ENCODE peak calls at places on chromosome 11, in seven cellular contexts. V is GM23248, H is EH, O is NCI-H510A treated with DMSO at 0.1 percent for 48 hours, X is lower lobe of right lung, U is iris pigment epithelial cell, T is LHCN-M2. W is an unnamed sample.

GRCh38 chr11:17774232-17775034 is 39.9 kb downstream of the KCNC1 start:
- DNase-seq in V (no peak), H (no peak), O (no peak), X (no peak), U (no peak), T (no peak), W (peak)

GRCh38 chr11:96964661-96965060 is 574.8 kb downstream of the JRKL start:
- DNase-seq in V (no peak), H (no peak), O (no peak), X (no peak), U (no peak), T (no peak), W (no peak)

GRCh38 chr11:133718238-133718637 is 127.1 kb downstream of the SPATA19 start:
- DNase-seq in V (no peak), H (no peak), O (no peak), X (no peak), U (no peak), T (no peak), W (no peak)

GRCh38 chr11:17164361-17165246 is 43.2 kb downstream of the PIK3C2A start:
- DNase-seq in V (no peak), H (peak), O (no peak), X (no peak), U (peak), T (peak), W (no peak)

GRCh38 chr11:9280655-9281301 is 15.6 kb upstream of the DENND5A start:
- DNase-seq in V (no peak), H (peak), O (peak), X (no peak), U (peak), T (peak), W (no peak)

GRCh38 chr11:120646206-120646605 is 134.7 kb downstream of the GRIK4 start:
- DNase-seq in V (no peak), H (no peak), O (no peak), X (no peak), U (no peak), T (no peak), W (no peak)

GRCh38 chr11:57085604-57086003 is 96.1 kb upstream of the LRRC55 start:
- DNase-seq in V (peak), H (no peak), O (no peak), X (no peak), U (no peak), T (no peak), W (no peak)

GRCh38 chr11:24131698-24132097 is 365.2 kb upstream of the LUZP2 start:
- DNase-seq in V (no peak), H (no peak), O (no peak), X (no peak), U (no peak), T (no peak), W (no peak)

GRCh38 chr11:1085440-1086170 is 10.9 kb downstream of the MUC2 start:
- DNase-seq in V (no peak), H (no peak), O (no peak), X (peak), U (no peak), T (no peak), W (no peak)

GRCh38 chr11:27976262-27976661 is 131.7 kb downstream of the KIF18A start:
- DNase-seq in V (peak), H (peak), O (no peak), X (no peak), U (peak), T (no peak), W (no peak)

GRCh38 chr11:18564149-18564548 is 24.4 kb downstream of the UEVLD start:
- DNase-seq in V (no peak), H (no peak), O (no peak), X (no peak), U (no peak), T (no peak), W (no peak)

GRCh38 chr11:71139516-71140205 is 112.7 kb downstream of the SHANK2 start:
- DNase-seq in V (peak), H (no peak), O (no peak), X (peak), U (no peak), T (no peak), W (no peak)

GRCh38 chr11:100927579-100927978 is 202.0 kb downstream of the PGR start:
- DNase-seq in V (no peak), H (no peak), O (no peak), X (no peak), U (no peak), T (no peak), W (no peak)

GRCh38 chr11:132263231-132263630 is 892.8 kb downstream of the NTM start:
- DNase-seq in V (no peak), H (no peak), O (no peak), X (no peak), U (no peak), T (no peak), W (no peak)

GRCh38 chr11:17807034-17807433 is 72.5 kb downstream of the KCNC1 start:
- DNase-seq in V (no peak), H (peak), O (no peak), X (no peak), U (no peak), T (peak), W (no peak)

GRCh38 chr11:118229274-118229847 is 4.5 kb upstream of the JAML start:
- DNase-seq in V (peak), H (peak), O (no peak), X (no peak), U (no peak), T (no peak), W (no peak)

GRCh38 chr11:127521413-127521812 is 520.8 kb upstream of the KIRREL3 start:
- DNase-seq in V (peak), H (peak), O (no peak), X (no peak), U (peak), T (peak), W (no peak)

GRCh38 chr11:70016666-70017347 is 61.3 kb upstream of the ANO1 start:
- DNase-seq in V (peak), H (peak), O (no peak), X (no peak), U (peak), T (peak), W (peak)

GRCh38 chr11:70524096-70524922 is 126.0 kb downstream of the CTTN start:
- DNase-seq in V (no peak), H (peak), O (no peak), X (no peak), U (no peak), T (no peak), W (peak)

GRCh38 chr11:36540998-36541397 is 26.8 kb upstream of the RAG1 start:
- DNase-seq in V (peak), H (peak), O (peak), X (no peak), U (peak), T (peak), W (no peak)

GRCh38 chr11:36376315-36376887 is 80.3 kb downstream of the PRR5L start:
- DNase-seq in V (peak), H (peak), O (no peak), X (peak), U (peak), T (no peak), W (no peak)

GRCh38 chr11:9039194-9039593 is 35.4 kb upstream of the NRIP3 start:
- DNase-seq in V (peak), H (no peak), O (no peak), X (no peak), U (peak), T (no peak), W (no peak)

GRCh38 chr11:67400942-67401494 is 640 bp downstream of the PPP1CA start:
- DNase-seq in V (peak), H (no peak), O (no peak), X (no peak), U (peak), T (no peak), W (no peak)

GRCh38 chr11:72247584-72247983 is 3.6 kb upstream of the PHOX2A start:
- DNase-seq in V (no peak), H (no peak), O (no peak), X (no peak), U (no peak), T (no peak), W (no peak)

GRCh38 chr11:14015711-14016110 is 53.2 kb downstream of the SPON1 start:
- DNase-seq in V (peak), H (peak), O (no peak), X (no peak), U (peak), T (peak), W (no peak)

GRCh38 chr11:134498326-134499139 is 86.5 kb upstream of the B3GAT1 start:
- DNase-seq in V (no peak), H (no peak), O (no peak), X (no peak), U (no peak), T (no peak), W (no peak)

GRCh38 chr11:69860244-69860643 is 41.0 kb upstream of the FGF3 start:
- DNase-seq in V (no peak), H (no peak), O (no peak), X (no peak), U (no peak), T (no peak), W (no peak)

GRCh38 chr11:14677146-14677545 is 33.5 kb downstream of the PDE3B start:
- DNase-seq in V (no peak), H (no peak), O (no peak), X (no peak), U (no peak), T (no peak), W (no peak)

GRCh38 chr11:68809506-68809905 is 32.2 kb downstream of the CPT1A start:
- DNase-seq in V (no peak), H (no peak), O (no peak), X (no peak), U (no peak), T (no peak), W (no peak)

GRCh38 chr11:26904114-26904513 is 89.8 kb upstream of the FIBIN start:
- DNase-seq in V (no peak), H (no peak), O (no peak), X (no peak), U (no peak), T (no peak), W (no peak)

GRCh38 chr11:73243093-73243485 is 25.0 kb downstream of the P2RY2 start:
- DNase-seq in V (no peak), H (no peak), O (no peak), X (no peak), U (no peak), T (no peak), W (peak)

GRCh38 chr11:101049123-101049522 is 80.5 kb downstream of the PGR start:
- DNase-seq in V (no peak), H (no peak), O (no peak), X (no peak), U (no peak), T (no peak), W (no peak)

GRCh38 chr11:123429851-123430735 is at the start of gene GRAMD1B:
- DNase-seq in V (peak), H (peak), O (no peak), X (peak), U (peak), T (peak), W (peak)